ENCODE peak calls at places on chromosomes 1 and 21, in five cellular contexts. One of them, this sample, is unnamed.

GRCh38 chr1:105793541-105794146 is 1262.8 kb upstream of the PRMT6 start:
- DNase-seq in foreskin fibroblast: peak
- DNase-seq in brain microvascular endothelial cell: peak
- DNase-seq in psoas muscle: no peak
- DNase-seq in AG10803: no peak
- DNase-seq in this sample: peak

GRCh38 chr1:6141601-6142000 is 38.5 kb downstream of the CHD5 start:
- DNase-seq in foreskin fibroblast: no peak
- DNase-seq in brain microvascular endothelial cell: no peak
- DNase-seq in psoas muscle: peak
- DNase-seq in AG10803: no peak
- DNase-seq in this sample: no peak

GRCh38 chr1:30691480-30691879 is 31.9 kb downstream of the MATN1 start:
- DNase-seq in foreskin fibroblast: no peak
- DNase-seq in brain microvascular endothelial cell: no peak
- DNase-seq in psoas muscle: no peak
- DNase-seq in AG10803: no peak
- DNase-seq in this sample: no peak

GRCh38 chr1:57637155-57637554 is 213.3 kb upstream of the DAB1 start:
- DNase-seq in foreskin fibroblast: peak
- DNase-seq in brain microvascular endothelial cell: peak
- DNase-seq in psoas muscle: no peak
- DNase-seq in AG10803: peak
- DNase-seq in this sample: peak

GRCh38 chr21:24829397-24829796 is 777.9 kb downstream of the MRPL39 start:
- DNase-seq in foreskin fibroblast: no peak
- DNase-seq in brain microvascular endothelial cell: no peak
- DNase-seq in psoas muscle: no peak
- DNase-seq in AG10803: no peak
- DNase-seq in this sample: no peak

GRCh38 chr1:22380024-22380785 is 71.4 kb upstream of the ZBTB40 start:
- DNase-seq in foreskin fibroblast: peak
- DNase-seq in brain microvascular endothelial cell: peak
- DNase-seq in psoas muscle: peak
- DNase-seq in AG10803: peak
- DNase-seq in this sample: no peak

GRCh38 chr1:159988006-159988405 is 34.0 kb upstream of the SLAMF9 start:
- DNase-seq in foreskin fibroblast: no peak
- DNase-seq in brain microvascular endothelial cell: no peak
- DNase-seq in psoas muscle: no peak
- DNase-seq in AG10803: no peak
- DNase-seq in this sample: no peak

GRCh38 chr1:185050823-185051451 is 5.6 kb downstream of the RNF2 start:
- DNase-seq in foreskin fibroblast: no peak
- DNase-seq in brain microvascular endothelial cell: no peak
- DNase-seq in psoas muscle: no peak
- DNase-seq in AG10803: no peak
- DNase-seq in this sample: no peak

GRCh38 chr1:2906105-2906504 is 104.6 kb upstream of the TTC34 start:
- DNase-seq in foreskin fibroblast: no peak
- DNase-seq in brain microvascular endothelial cell: no peak
- DNase-seq in psoas muscle: no peak
- DNase-seq in AG10803: no peak
- DNase-seq in this sample: no peak

GRCh38 chr1:45612941-45613579 is 10.8 kb downstream of the CCDC17 start:
- DNase-seq in foreskin fibroblast: no peak
- DNase-seq in brain microvascular endothelial cell: no peak
- DNase-seq in psoas muscle: no peak
- DNase-seq in AG10803: no peak
- DNase-seq in this sample: no peak

GRCh38 chr1:32107742-32108661 is at the start of gene KPNA6:
- DNase-seq in foreskin fibroblast: peak
- DNase-seq in brain microvascular endothelial cell: peak
- DNase-seq in psoas muscle: peak
- DNase-seq in AG10803: peak
- DNase-seq in this sample: peak

GRCh38 chr1:162974810-162975209 is 94.4 kb upstream of the RGS4 start:
- DNase-seq in foreskin fibroblast: no peak
- DNase-seq in brain microvascular endothelial cell: no peak
- DNase-seq in psoas muscle: no peak
- DNase-seq in AG10803: no peak
- DNase-seq in this sample: no peak

GRCh38 chr1:234893725-234894630 is 234.7 kb downstream of the TOMM20 start:
- DNase-seq in foreskin fibroblast: peak
- DNase-seq in brain microvascular endothelial cell: peak
- DNase-seq in psoas muscle: no peak
- DNase-seq in AG10803: peak
- DNase-seq in this sample: no peak

GRCh38 chr1:17630048-17630830 is 90.7 kb downstream of the ARHGEF10L start:
- DNase-seq in foreskin fibroblast: peak
- DNase-seq in brain microvascular endothelial cell: no peak
- DNase-seq in psoas muscle: peak
- DNase-seq in AG10803: peak
- DNase-seq in this sample: no peak

GRCh38 chr1:39652534-39652933 is 13.1 kb upstream of the HEYL start:
- DNase-seq in foreskin fibroblast: no peak
- DNase-seq in brain microvascular endothelial cell: no peak
- DNase-seq in psoas muscle: no peak
- DNase-seq in AG10803: no peak
- DNase-seq in this sample: no peak

GRCh38 chr1:56331892-56332567 is 247.3 kb downstream of the PLPP3 start:
- DNase-seq in foreskin fibroblast: no peak
- DNase-seq in brain microvascular endothelial cell: no peak
- DNase-seq in psoas muscle: no peak
- DNase-seq in AG10803: no peak
- DNase-seq in this sample: no peak

GRCh38 chr1:10530281-10530740 is 55.6 kb downstream of the PEX14 start:
- DNase-seq in foreskin fibroblast: no peak
- DNase-seq in brain microvascular endothelial cell: peak
- DNase-seq in psoas muscle: no peak
- DNase-seq in AG10803: peak
- DNase-seq in this sample: peak

GRCh38 chr1:115426990-115427389 is 88.9 kb upstream of the NGF start:
- DNase-seq in foreskin fibroblast: no peak
- DNase-seq in brain microvascular endothelial cell: no peak
- DNase-seq in psoas muscle: no peak
- DNase-seq in AG10803: no peak
- DNase-seq in this sample: no peak

GRCh38 chr21:42021751-42022430 is 11.7 kb upstream of the ZBTB21 start:
- DNase-seq in foreskin fibroblast: no peak
- DNase-seq in brain microvascular endothelial cell: peak
- DNase-seq in psoas muscle: no peak
- DNase-seq in AG10803: no peak
- DNase-seq in this sample: no peak

GRCh38 chr1:101781437-101781836 is 215.3 kb downstream of the OLFM3 start:
- DNase-seq in foreskin fibroblast: peak
- DNase-seq in brain microvascular endothelial cell: no peak
- DNase-seq in psoas muscle: no peak
- DNase-seq in AG10803: no peak
- DNase-seq in this sample: peak

GRCh38 chr1:218671573-218671972 is 326.4 kb downstream of the TGFB2 start:
- DNase-seq in foreskin fibroblast: peak
- DNase-seq in brain microvascular endothelial cell: no peak
- DNase-seq in psoas muscle: no peak
- DNase-seq in AG10803: peak
- DNase-seq in this sample: no peak

GRCh38 chr21:33152228-33153130 is 77.3 kb upstream of the IFNAR2 start:
- DNase-seq in foreskin fibroblast: no peak
- DNase-seq in brain microvascular endothelial cell: no peak
- DNase-seq in psoas muscle: no peak
- DNase-seq in AG10803: no peak
- DNase-seq in this sample: no peak

GRCh38 chr1:202131956-202132821 is 9.5 kb downstream of the GPR37L1 start:
- DNase-seq in foreskin fibroblast: peak
- DNase-seq in brain microvascular endothelial cell: no peak
- DNase-seq in psoas muscle: peak
- DNase-seq in AG10803: peak
- DNase-seq in this sample: no peak

GRCh38 chr1:65072845-65073244 is 75.2 kb upstream of the AK4 start:
- DNase-seq in foreskin fibroblast: no peak
- DNase-seq in brain microvascular endothelial cell: no peak
- DNase-seq in psoas muscle: no peak
- DNase-seq in AG10803: no peak
- DNase-seq in this sample: no peak

GRCh38 chr1:43203859-43204258 is 31.7 kb downstream of the CFAP57 start:
- DNase-seq in foreskin fibroblast: no peak
- DNase-seq in brain microvascular endothelial cell: no peak
- DNase-seq in psoas muscle: no peak
- DNase-seq in AG10803: no peak
- DNase-seq in this sample: no peak

GRCh38 chr1:43194509-43194908 is 22.4 kb downstream of the CFAP57 start:
- DNase-seq in foreskin fibroblast: no peak
- DNase-seq in brain microvascular endothelial cell: no peak
- DNase-seq in psoas muscle: no peak
- DNase-seq in AG10803: no peak
- DNase-seq in this sample: no peak

GRCh38 chr1:43204394-43204793 is 32.3 kb downstream of the CFAP57 start:
- DNase-seq in foreskin fibroblast: peak
- DNase-seq in brain microvascular endothelial cell: no peak
- DNase-seq in psoas muscle: no peak
- DNase-seq in AG10803: no peak
- DNase-seq in this sample: no peak

GRCh38 chr1:43197343-43198127 is 25.4 kb downstream of the CFAP57 start:
- DNase-seq in foreskin fibroblast: no peak
- DNase-seq in brain microvascular endothelial cell: no peak
- DNase-seq in psoas muscle: no peak
- DNase-seq in AG10803: no peak
- DNase-seq in this sample: no peak

GRCh38 chr1:43199093-43199726 is 27.1 kb downstream of the CFAP57 start:
- DNase-seq in foreskin fibroblast: no peak
- DNase-seq in brain microvascular endothelial cell: no peak
- DNase-seq in psoas muscle: no peak
- DNase-seq in AG10803: no peak
- DNase-seq in this sample: no peak
- H3K4me3 ChIP-seq in foreskin fibroblast: no peak
- H3K4me3 ChIP-seq in brain microvascular endothelial cell: no peak
- H3K4me3 ChIP-seq in psoas muscle: no peak
- H3K4me3 ChIP-seq in AG10803: no peak
- H3K4me3 ChIP-seq in this sample: no peak

GRCh38 chr1:216793303-216793702 is 70.1 kb upstream of the ESRRG start:
- DNase-seq in foreskin fibroblast: no peak
- DNase-seq in brain microvascular endothelial cell: no peak
- DNase-seq in psoas muscle: no peak
- DNase-seq in AG10803: no peak
- DNase-seq in this sample: no peak
- TF ChIP-seq CTCF in foreskin fibroblast: no peak
- TF ChIP-seq CTCF in brain microvascular endothelial cell: peak
- TF ChIP-seq CTCF in psoas muscle: no peak
- TF ChIP-seq CTCF in AG10803: no peak
- TF ChIP-seq CTCF in this sample: no peak

GRCh38 chr1:53460666-53461328 is 1.6 kb downstream of the DMRTB1 start:
- DNase-seq in foreskin fibroblast: no peak
- DNase-seq in brain microvascular endothelial cell: no peak
- DNase-seq in psoas muscle: no peak
- DNase-seq in AG10803: no peak
- DNase-seq in this sample: no peak

GRCh38 chr1:53459321-53460175 is at the start of gene DMRTB1:
- DNase-seq in foreskin fibroblast: no peak
- DNase-seq in brain microvascular endothelial cell: no peak
- DNase-seq in psoas muscle: no peak
- DNase-seq in AG10803: no peak
- DNase-seq in this sample: no peak

GRCh38 chr1:53461329-53462044 is 2.3 kb downstream of the DMRTB1 start:
- DNase-seq in foreskin fibroblast: no peak
- DNase-seq in brain microvascular endothelial cell: no peak
- DNase-seq in psoas muscle: no peak
- DNase-seq in AG10803: no peak
- DNase-seq in this sample: no peak

GRCh38 chr1:53458634-53459033 is 565 bp upstream of the DMRTB1 start:
- DNase-seq in foreskin fibroblast: no peak
- DNase-seq in brain microvascular endothelial cell: no peak
- DNase-seq in psoas muscle: no peak
- DNase-seq in AG10803: peak
- DNase-seq in this sample: no peak

GRCh38 chr1:53460211-53460634 is 1.0 kb downstream of the DMRTB1 start:
- DNase-seq in foreskin fibroblast: no peak
- DNase-seq in brain microvascular endothelial cell: no peak
- DNase-seq in psoas muscle: no peak
- DNase-seq in AG10803: no peak
- DNase-seq in this sample: no peak
- H3K4me3 ChIP-seq in foreskin fibroblast: no peak
- H3K4me3 ChIP-seq in brain microvascular endothelial cell: no peak
- H3K4me3 ChIP-seq in psoas muscle: no peak
- H3K4me3 ChIP-seq in AG10803: no peak
- H3K4me3 ChIP-seq in this sample: no peak

DNA sequence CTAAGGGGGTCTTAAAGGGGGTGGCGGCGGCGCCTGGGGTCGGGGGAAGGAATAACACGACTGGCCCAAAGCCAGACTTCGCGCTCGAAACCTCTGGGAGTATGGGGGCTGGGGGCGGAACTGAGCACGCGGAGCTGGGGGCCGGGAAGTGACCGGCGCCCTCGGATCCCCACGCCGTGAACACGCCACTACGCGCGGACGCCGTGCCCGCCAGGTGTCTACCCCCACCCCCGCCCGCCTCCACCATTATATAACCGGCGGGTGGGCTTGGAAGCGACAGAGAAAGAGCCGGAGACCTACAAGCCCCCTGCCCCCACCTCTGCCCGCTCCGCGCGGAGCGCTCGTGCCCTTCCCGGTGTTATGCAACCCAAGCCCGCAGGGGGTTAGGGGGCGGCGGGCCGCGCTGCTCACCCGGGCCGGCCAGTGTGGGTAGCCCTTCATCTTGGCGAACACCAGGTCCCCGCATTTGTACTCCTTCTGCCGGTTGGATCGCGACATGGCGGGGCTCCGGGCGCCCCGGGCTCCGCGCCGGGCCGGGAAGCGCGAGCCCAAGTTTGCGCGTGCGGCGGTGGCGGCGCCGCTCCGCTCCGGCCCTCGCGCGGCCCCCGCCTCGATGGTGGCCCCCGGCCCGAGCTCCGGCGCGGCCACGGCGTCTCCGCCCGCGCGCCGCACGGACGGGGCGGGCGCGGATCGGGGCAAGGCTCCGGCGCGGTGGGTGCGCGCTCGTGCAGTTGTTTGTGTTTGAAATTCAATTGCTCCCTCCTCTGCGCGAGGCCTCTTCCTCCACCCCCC is at the start of gene HDGF:
- DNase-seq in foreskin fibroblast: peak
- DNase-seq in brain microvascular endothelial cell: no peak
- DNase-seq in psoas muscle: peak
- DNase-seq in AG10803: peak
- DNase-seq in this sample: no peak
- TF ChIP-seq CTCF in foreskin fibroblast: no peak
- TF ChIP-seq CTCF in brain microvascular endothelial cell: peak
- TF ChIP-seq CTCF in psoas muscle: no peak
- TF ChIP-seq CTCF in AG10803: no peak
- TF ChIP-seq CTCF in this sample: no peak

This sample was measured in astrocyte of the cerebellum.